ENCODE peak calls at places on chromosomes 3 and 15, in nine cellular contexts. Q, C, J, H, P, A, D, N and Z are unnamed samples.

GRCh38 chr3:69204315-69204957 is 82.0 kb upstream of the LMOD3 start:
- DNase-seq in Q (no peak), H (no peak), J (no peak), D (no peak), C (no peak), A (no peak), N (no peak), P (no peak), Z (no peak)

GRCh38 chr3:194465920-194466570 is 20.8 kb downstream of the ATP13A3 start:
- DNase-seq in N (no peak), P (no peak), Q (no peak), D (no peak), C (no peak), J (no peak), H (no peak), A (no peak), Z (no peak)

GRCh38 chr3:77079988-77080585 is 40.2 kb downstream of the ROBO2 start:
- DNase-seq in H (no peak), C (no peak), A (no peak), D (no peak), J (no peak), Q (peak; percentile 34), P (no peak), N (no peak), Z (no peak)

GRCh38 chr3:20422391-20422790 is 236.4 kb upstream of the SGO1 start:
- DNase-seq in A (no peak), N (no peak), J (no peak), H (no peak), P (no peak), D (no peak), Q (no peak), C (no peak), Z (no peak)

GRCh38 chr3:4083225-4084015 is 219.7 kb upstream of the SETMAR start:
- DNase-seq in Q (no peak), A (no peak), J (no peak), D (no peak), N (no peak), H (no peak), C (no peak), P (no peak), Z (no peak)

GRCh38 chr3:150303776-150304175 is 104.3 kb upstream of the TSC22D2 start:
- DNase-seq in P (no peak), A (no peak), N (no peak), C (no peak), D (peak; percentile 56), H (no peak), Q (no peak), J (no peak), Z (no peak)

GRCh38 chr3:106130384-106131084 is 261.7 kb upstream of the CBLB start:
- DNase-seq in Q (no peak), H (no peak), P (peak; percentile 91), J (no peak), C (no peak), A (no peak), D (no peak), N (no peak), Z (no peak)

GRCh38 chr15:85109333-85109732 is 127.7 kb downstream of the PDE8A start:
- DNase-seq in H (no peak), A (no peak), P (no peak), D (no peak), C (no peak), Q (no peak), J (no peak), N (no peak), Z (no peak)

GRCh38 chr15:63615935-63616334 is 18.7 kb downstream of the FBXL22 start:
- DNase-seq in C (no peak), H (no peak), J (no peak), D (no peak), N (no peak), A (no peak), Q (no peak), P (no peak), Z (no peak)

GRCh38 chr3:47362704-47363103 is 18.1 kb upstream of the PTPN23 start:
- DNase-seq in J (peak; percentile 36), N (no peak), H (no peak), Q (no peak), A (no peak), C (no peak), P (no peak), D (no peak), Z (no peak)

GRCh38 chr3:45980229-45980813 is 15.3 kb downstream of the FYCO1 start:
- DNase-seq in J (no peak), N (no peak), H (no peak), A (no peak), D (no peak), P (no peak), Q (no peak), C (no peak), Z (no peak)

GRCh38 chr3:42547401-42547945 is 34.3 kb downstream of the SEC22C start:
- DNase-seq in Q (peak; percentile 81), J (peak; percentile 73), N (peak; percentile 71), H (peak; percentile 64), C (peak; percentile 67), A (no peak), D (peak; percentile 73), P (peak; percentile 68), Z (peak; percentile 47)

GRCh38 chr15:60392601-60392985 is 5.2 kb downstream of the ANXA2 start:
- DNase-seq in P (peak; percentile 82), D (no peak), N (no peak), C (no peak), J (peak; percentile 31), A (no peak), H (no peak), Q (no peak), Z (no peak)

GRCh38 chr15:98727115-98728040 is 79.0 kb downstream of the IGF1R start:
- DNase-seq in H (peak; percentile 61), A (no peak), Q (peak; percentile 88), N (peak; percentile 23), C (peak; percentile 5), J (no peak), P (peak; percentile 96), D (no peak), Z (no peak)

GRCh38 chr3:14248849-14249523 is 70.4 kb downstream of the LSM3 start:
- DNase-seq in D (no peak), P (no peak), C (no peak), H (no peak), N (peak; percentile 6), J (no peak), A (no peak), Q (no peak), Z (no peak)

GRCh38 chr3:136343873-136344281 is 93.7 kb downstream of the PCCB start:
- DNase-seq in H (no peak), P (peak; percentile 91), C (no peak), N (no peak), D (no peak), J (no peak), Q (no peak), A (no peak), Z (no peak)

GRCh38 chr3:24562874-24563273 is 68.2 kb upstream of the THRB start:
- DNase-seq in N (no peak), J (no peak), Q (no peak), P (no peak), C (no peak), H (no peak), D (no peak), A (no peak), Z (no peak)

GRCh38 chr3:197408177-197408957 is 110.0 kb upstream of the DLG1 start:
- DNase-seq in A (no peak), C (no peak), H (no peak), N (no peak), P (no peak), D (no peak), Q (no peak), J (no peak), Z (no peak)

GRCh38 chr3:48952510-48953118 is 34.0 kb downstream of the ARIH2 start:
- DNase-seq in J (peak; percentile 69), C (no peak), H (peak; percentile 13), A (no peak), N (peak; percentile 18), D (peak; percentile 17), Q (peak; percentile 74), P (peak; percentile 33), Z (peak; percentile 36)

GRCh38 chr15:49644364-49644794 is 23.5 kb downstream of the DTWD1 start:
- DNase-seq in N (no peak), J (no peak), P (peak; percentile 34), Q (no peak), A (no peak), C (no peak), H (no peak), D (no peak), Z (no peak)

GRCh38 chr3:12222765-12223485 is 64.2 kb upstream of the TIMP4 start:
- DNase-seq in H (no peak), A (no peak), D (no peak), Q (no peak), C (no peak), P (peak; percentile 73), J (no peak), N (no peak), Z (no peak)

GRCh38 chr3:23475446-23475845 is 272.3 kb downstream of the UBE2E2 start:
- DNase-seq in D (no peak), A (no peak), J (no peak), N (no peak), C (no peak), Q (no peak), H (no peak), P (no peak), Z (no peak)

GRCh38 chr3:39126532-39127071 is 19.1 kb downstream of the TTC21A start:
- DNase-seq in C (no peak), A (no peak), H (no peak), D (peak; percentile 51), J (peak; percentile 57), P (peak; percentile 78), N (no peak), Q (peak; percentile 68), Z (no peak)

GRCh38 chr15:60221356-60221755 is 176.4 kb downstream of the ANXA2 start:
- DNase-seq in H (no peak), P (no peak), J (no peak), A (no peak), N (no peak), C (no peak), D (no peak), Q (no peak), Z (no peak)

GRCh38 chr3:49133226-49133951 is 539 bp upstream of the LAMB2 start:
- DNase-seq in A (peak; percentile 34), C (peak; percentile 29), D (no peak), P (peak; percentile 92), J (no peak), Q (peak; percentile 81), H (peak; percentile 70), N (peak; percentile 83), Z (no peak)

GRCh38 chr3:76096036-76096435 is 310.7 kb upstream of the ZNF717 start:
- DNase-seq in P (no peak), N (no peak), C (no peak), J (no peak), A (no peak), D (no peak), H (no peak), Q (no peak), Z (no peak)

GRCh38 chr3:54905230-54905888 is 22.5 kb downstream of the LRTM1 start:
- DNase-seq in A (no peak), J (no peak), Q (no peak), C (no peak), H (no peak), D (no peak), P (peak; percentile 18), N (no peak), Z (no peak)

GRCh38 chr3:14125193-14126016 is 553 bp downstream of the TMEM43 start:
- DNase-seq in P (peak; percentile 95), A (no peak), N (peak; percentile 57), Q (peak; percentile 80), H (peak; percentile 41), J (peak; percentile 66), C (no peak), D (peak; percentile 76), Z (peak; percentile 38)

GRCh38 chr3:170653801-170654200 is 67.9 kb upstream of the SLC7A14 start:
- DNase-seq in P (no peak), N (no peak), C (no peak), J (no peak), Q (no peak), H (no peak), A (no peak), D (no peak), Z (no peak)

GRCh38 chr15:51939216-51939615 is 32.4 kb downstream of the LEO1 start:
- DNase-seq in Q (no peak), P (no peak), J (no peak), A (no peak), H (no peak), C (no peak), N (no peak), D (no peak), Z (no peak)

GRCh38 chr15:80801891-80802680 is 22.9 kb downstream of the CEMIP start:
- DNase-seq in C (no peak), Q (no peak), P (no peak), A (no peak), N (no peak), H (no peak), J (no peak), D (no peak), Z (no peak)